ENCODE peak calls at places on chromosomes 1 and 21, in seven cellular contexts. S, B, M, Q, J, E and N are unnamed samples.

GRCh38 chr1:9985001-9985400 is 12.0 kb upstream of the RBP7 start:
- DNase-seq in S (no peak), B (no peak), M (no peak), Q (no peak), J (no peak), E (no peak), N (no peak)

GRCh38 chr21:33036430-33037162 is 10.9 kb downstream of the OLIG2 start:
- DNase-seq in S (no peak), B (no peak), M (peak; percentile 82), Q (no peak), J (no peak), E (peak; percentile 65), N (peak; percentile 58)

GRCh38 chr1:81921851-81922462 is 121.2 kb downstream of the ADGRL2 start:
- DNase-seq in S (no peak), B (no peak), M (no peak), Q (no peak), J (no peak), E (no peak), N (peak; percentile 25)

GRCh38 chr1:46183119-46183842 is 7.0 kb upstream of the P3R3URF start:
- DNase-seq in S (peak; percentile 73), B (peak; percentile 96), M (peak; percentile 85), Q (no peak), J (peak; percentile 26), E (peak; percentile 91), N (peak; percentile 91)

GRCh38 chr1:7373936-7374760 is 396.9 kb upstream of the VAMP3 start:
- DNase-seq in S (no peak), B (no peak), M (peak; percentile 11), Q (no peak), J (no peak), E (no peak), N (peak; percentile 11)

GRCh38 chr1:85128296-85128695 is 72.5 kb downstream of the SYDE2 start:
- DNase-seq in S (no peak), B (no peak), M (no peak), Q (no peak), J (no peak), E (no peak), N (peak; percentile 47)

GRCh38 chr1:19512545-19512944 is 27.2 kb upstream of the CAPZB start:
- DNase-seq in S (no peak), B (no peak), M (no peak), Q (no peak), J (no peak), E (peak; percentile 49), N (peak; percentile 54)

GRCh38 chr1:204658295-204658694 is 27.2 kb downstream of the LRRN2 start:
- DNase-seq in S (no peak), B (no peak), M (no peak), Q (no peak), J (no peak), E (no peak), N (no peak)

GRCh38 chr1:47931395-47931794 is 65.8 kb downstream of the TRABD2B start:
- DNase-seq in S (no peak), B (no peak), M (peak; percentile 40), Q (no peak), J (peak; percentile 27), E (no peak), N (no peak)
- TF ChIP-seq CTCF in S (no peak), B (no peak), M (peak; percentile 50), Q (no peak), J (peak; percentile 13), E (no peak), N (no peak)

DNA sequence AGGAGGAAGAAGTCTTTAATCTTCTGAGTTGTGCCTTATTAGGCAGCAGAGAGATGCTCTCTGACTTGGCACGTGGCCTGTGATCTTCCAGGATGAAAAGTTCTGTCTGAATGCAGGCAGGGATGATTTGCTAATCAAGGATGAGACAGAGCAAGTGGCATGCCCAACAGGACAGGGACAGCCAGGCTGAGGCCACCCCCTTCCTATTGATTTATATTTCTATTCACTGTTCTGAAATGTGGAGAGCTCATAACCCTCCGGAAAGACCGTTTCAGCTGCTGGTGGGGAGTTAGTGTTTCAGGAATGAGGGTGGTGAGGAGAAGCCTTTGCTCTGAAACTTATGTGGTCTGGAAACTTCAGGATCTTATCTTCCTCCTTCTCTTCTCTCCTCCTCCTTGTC is 477.7 kb upstream of the CAMK1G start:
- DNase-seq in S (no peak), B (no peak), M (no peak), Q (no peak), J (no peak), E (no peak), N (no peak)
- H3K4me3 ChIP-seq in S (no peak overlapping the region), B (no peak overlapping the region), M (no peak overlapping the region), Q (no peak overlapping the region), J (no peak overlapping the region), E (no peak overlapping the region), N (no peak overlapping the region)

DNA sequence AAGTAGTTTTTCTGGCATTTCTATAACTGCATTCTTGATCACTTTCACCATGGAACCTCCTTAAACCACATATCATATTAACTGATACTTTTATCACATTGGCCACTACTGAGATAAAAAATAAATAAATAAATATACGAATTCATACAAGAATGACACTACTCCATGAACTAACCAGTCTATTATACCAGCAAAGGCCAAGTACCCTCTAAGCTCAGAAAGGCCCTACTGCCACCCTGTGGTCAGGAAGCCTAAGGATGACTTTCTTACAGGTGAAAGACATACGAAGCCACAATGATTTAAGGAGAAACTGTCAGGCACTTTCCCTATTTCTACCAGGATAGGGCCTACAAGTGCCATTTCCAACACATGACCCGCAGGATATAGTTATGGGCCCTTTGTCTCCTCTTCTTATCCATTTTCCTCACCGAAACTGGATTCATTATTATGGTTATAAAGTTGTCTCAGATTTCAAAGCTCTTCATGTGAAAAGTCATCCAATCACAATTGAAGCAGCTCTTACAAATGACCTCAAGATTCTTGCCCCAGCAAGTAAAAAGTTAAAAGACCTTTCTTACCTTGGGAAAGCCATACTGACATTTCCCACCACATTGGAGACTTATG is 23.9 kb downstream of the DNAJC8 start:
- DNase-seq in S (peak; percentile 37), B (peak; percentile 25), M (peak; percentile 60), Q (no peak), J (peak; percentile 76), E (peak; percentile 85), N (peak; percentile 81)
- TF ChIP-seq CTCF in S (peak; percentile 57), B (peak; percentile 8), M (peak; percentile 64), Q (no peak), J (peak; percentile 74), E (peak; percentile 88), N (peak; percentile 82)

GRCh38 chr1:150874455-150875196 is 1.8 kb downstream of the ARNT start:
- DNase-seq in S (no peak), B (no peak), M (no peak), Q (no peak), J (no peak), E (peak; percentile 32), N (peak; percentile 22)
- H3K4me3 ChIP-seq in S (peak overlapping the region; percentile 91), B (peak overlapping the region; percentile 67), M (peak overlapping the region; percentile 90), Q (peak overlapping the region; percentile 99), J (peak overlapping the region; percentile 85), E (peak overlapping the region; percentile 83), N (peak overlapping the region; percentile 82)

GRCh38 chr21:45510466-45510955 is 31.7 kb downstream of the SLC19A1 start:
- DNase-seq in S (no peak), B (no peak), M (no peak), Q (peak; percentile 6), J (no peak), E (no peak), N (no peak)
- TF ChIP-seq CTCF in S (no peak), B (no peak), M (no peak), Q (no peak), J (no peak), E (no peak), N (no peak)

GRCh38 chr21:31728952-31729351 is 3.0 kb downstream of the SCAF4 start:
- DNase-seq in S (no peak), B (no peak), M (no peak), Q (no peak), J (no peak), E (no peak), N (no peak)
- H3K4me3 ChIP-seq in S (no peak overlapping the region), B (no peak overlapping the region), M (no peak overlapping the region), Q (no peak overlapping the region), J (peak overlapping the region; percentile 50), E (no peak overlapping the region), N (peak overlapping the region; percentile 23)

GRCh38 chr1:230568008-230568407 is 74.3 kb upstream of the COG2 start:
- DNase-seq in S (no peak), B (no peak), M (no peak), Q (no peak), J (peak; percentile 57), E (peak; percentile 3), N (peak; percentile 16)
- TF ChIP-seq CTCF in S (no peak), B (no peak), M (no peak), Q (no peak), J (peak; percentile 43), E (no peak), N (peak; percentile 15)

GRCh38 chr1:118993712-118994049 is 5.5 kb upstream of the TBX15 start:
- DNase-seq in S (no peak), B (no peak), M (no peak), Q (no peak), J (peak; percentile 55), E (no peak), N (no peak)
- H3K4me3 ChIP-seq in S (no peak overlapping the region), B (no peak overlapping the region), M (no peak overlapping the region), Q (no peak overlapping the region), J (peak overlapping the region; percentile 59), E (no peak overlapping the region), N (no peak overlapping the region)